ENCODE peak calls at places on chromosomes 2 and 18, in nine cellular contexts. S, R, I, N, G, W, P, Q and F are unnamed samples.

GRCh38 chr18:40470753-40471152 is 1484.3 kb upstream of the PIK3C3 start:
- DNase-seq in S (no peak), R (no peak), I (no peak), N (no peak), G (no peak), W (no peak), P (no peak), Q (no peak), F (no peak)

GRCh38 chr2:206920936-206921335 is 18.4 kb upstream of the CPO start:
- DNase-seq in S (no peak), R (peak; percentile 27), I (no peak), N (no peak), G (no peak), W (no peak), P (no peak), Q (no peak), F (no peak)

GRCh38 chr2:214217599-214217998 is 193.3 kb upstream of the VWC2L start:
- DNase-seq in S (no peak), R (no peak), I (no peak), N (no peak), G (no peak), W (no peak), P (no peak), Q (no peak), F (no peak)

GRCh38 chr2:99640568-99641215 is 150.9 kb upstream of the REV1 start:
- DNase-seq in S (no peak), R (no peak), I (no peak), N (no peak), G (no peak), W (no peak), P (no peak), Q (no peak), F (no peak)

GRCh38 chr2:191333911-191334357 is 88.7 kb downstream of the MYO1B start:
- DNase-seq in S (no peak), R (peak; percentile 94), I (no peak), N (no peak), G (no peak), W (no peak), P (no peak), Q (no peak), F (no peak)

GRCh38 chr2:236571161-236571560 is 1.5 kb downstream of the ACKR3 start:
- DNase-seq in S (no peak), R (no peak), I (peak; percentile 47), N (no peak), G (no peak), W (no peak), P (no peak), Q (no peak), F (no peak)

GRCh38 chr18:8776544-8776943 is 71.2 kb downstream of the MTCL1 start:
- DNase-seq in S (no peak), R (no peak), I (no peak), N (no peak), G (no peak), W (no peak), P (no peak), Q (no peak), F (no peak)

GRCh38 chr2:232578662-232579061 is 28.2 kb downstream of the EIF4E2 start:
- DNase-seq in S (no peak), R (no peak), I (no peak), N (no peak), G (no peak), W (no peak), P (no peak), Q (no peak), F (no peak)

GRCh38 chr2:1854747-1855146 is 110.4 kb upstream of the PXDN start:
- DNase-seq in S (peak; percentile 10), R (peak; percentile 54), I (no peak), N (peak; percentile 19), G (no peak), W (no peak), P (no peak), Q (peak; percentile 62), F (peak; percentile 15)

GRCh38 chr2:120210234-120210781 is 12.9 kb downstream of the TMEM185B start:
- DNase-seq in S (no peak), R (no peak), I (no peak), N (no peak), G (no peak), W (peak; percentile 34), P (no peak), Q (no peak), F (no peak)

GRCh38 chr2:29783696-29784095 is 137.7 kb downstream of the ALK start:
- DNase-seq in S (no peak), R (no peak), I (no peak), N (no peak), G (no peak), W (no peak), P (no peak), Q (no peak), F (no peak)

GRCh38 chr2:29110916-29111315 is 4.3 kb upstream of the CLIP4 start:
- DNase-seq in S (no peak), R (peak; percentile 29), I (no peak), N (no peak), G (no peak), W (no peak), P (no peak), Q (no peak), F (no peak)

GRCh38 chr2:114661926-114662670 is 219.7 kb downstream of the DPP10 start:
- DNase-seq in S (no peak), R (no peak), I (no peak), N (peak; percentile 15), G (no peak), W (peak; percentile 70), P (no peak), Q (no peak), F (peak; percentile 9)

GRCh38 chr2:168816369-168816768 is 13.9 kb downstream of the NOSTRIN start:
- DNase-seq in S (no peak), R (peak; percentile 89), I (no peak), N (no peak), G (no peak), W (no peak), P (no peak), Q (no peak), F (no peak)